ENCODE peak calls at places on chromosomes 7 and 10, in eight cellular contexts. M, V, L, P, T, D, A and G are unnamed samples. For H3K4me1, the result is how much of the 10 kb centered on the place peaks cover.

GRCh38 chr7:37738338-37738737 is 54.8 kb downstream of the GPR141 start:
- DNase-seq in M (no peak), V (no peak), L (no peak), P (no peak), T (no peak), D (no peak), A (no peak), G (no peak)

GRCh38 chr7:20021834-20022233 is 195.3 kb downstream of the MACC1 start:
- DNase-seq in M (no peak), V (no peak), L (no peak), P (no peak), T (no peak), D (no peak), A (no peak), G (no peak)

GRCh38 chr10:20817646-20818045 is 79.5 kb downstream of the NEBL start:
- DNase-seq in M (no peak), V (no peak), L (no peak), P (no peak), T (no peak), D (no peak), A (no peak), G (no peak)

GRCh38 chr10:36670616-36671402 is 454.6 kb upstream of the ANKRD30A start:
- DNase-seq in M (no peak), V (no peak), L (no peak), P (no peak), T (peak), D (no peak), A (no peak), G (no peak)

GRCh38 chr10:43060291-43060690 is 16.6 kb upstream of the RET start:
- DNase-seq in M (no peak), V (no peak), L (no peak), P (no peak), T (no peak), D (peak), A (no peak), G (no peak)

GRCh38 chr10:61612451-61612850 is 50.3 kb upstream of the CABCOCO1 start:
- DNase-seq in M (no peak), V (no peak), L (no peak), P (no peak), T (peak), D (no peak), A (no peak), G (no peak)

GRCh38 chr7:31508823-31509222 is 5.1 kb upstream of the ITPRID1 start:
- DNase-seq in M (no peak), V (no peak), L (no peak), P (no peak), T (no peak), D (no peak), A (no peak), G (no peak)

GRCh38 chr7:1040790-1041189 is 3.6 kb upstream of the GPR146 start:
- DNase-seq in M (no peak), V (peak), L (no peak), P (no peak), T (no peak), D (no peak), A (no peak), G (no peak)

GRCh38 chr10:31101123-31101522 is 69.5 kb upstream of the ZNF438 start:
- DNase-seq in M (peak), V (no peak), L (no peak), P (peak), T (peak), D (no peak), A (no peak), G (peak)

GRCh38 chr7:125934965-125935364 is 1005.3 kb upstream of the POT1 start:
- DNase-seq in M (no peak), V (no peak), L (no peak), P (no peak), T (no peak), D (no peak), A (no peak), G (no peak)

GRCh38 chr10:111018021-111018420 is 58.8 kb upstream of the ADRA2A start:
- DNase-seq in M (no peak), V (no peak), L (no peak), P (no peak), T (no peak), D (no peak), A (no peak), G (no peak)

GRCh38 chr10:81179805-81180452 is 642.2 kb downstream of the SH2D4B start:
- DNase-seq in M (no peak), V (no peak), L (no peak), P (no peak), T (peak), D (no peak), A (no peak), G (no peak)

GRCh38 chr7:115260381-115260780 is 338.5 kb downstream of the MDFIC start:
- DNase-seq in M (no peak), V (no peak), L (no peak), P (no peak), T (no peak), D (no peak), A (no peak), G (no peak)

GRCh38 chr7:129024125-129024524 is 30.8 kb downstream of the TNPO3 start:
- DNase-seq in M (no peak), V (no peak), L (no peak), P (no peak), T (no peak), D (no peak), A (no peak), G (no peak)

GRCh38 chr10:132447446-132448247 is 50.6 kb downstream of the PWWP2B start:
- DNase-seq in M (peak), V (no peak), L (peak), P (no peak), T (no peak), D (no peak), A (peak), G (no peak)

GRCh38 chr7:140397784-140398750 is at the start of gene SLC37A3:
- DNase-seq in M (peak), V (peak), L (peak), P (no peak), T (peak), D (peak), A (peak), G (peak)

GRCh38 chr7:114708646-114709045 is 213.2 kb upstream of the MDFIC start:
- DNase-seq in M (no peak), V (no peak), L (no peak), P (no peak), T (no peak), D (no peak), A (no peak), G (no peak)

GRCh38 chr10:114642729-114643128 is 15.3 kb downstream of the ABLIM1 start:
- DNase-seq in M (no peak), V (no peak), L (no peak), P (no peak), T (no peak), D (no peak), A (no peak), G (no peak)

GRCh38 chr7:35254496-35255416 is 856 bp upstream of the TBX20 start:
- DNase-seq in M (no peak), V (no peak), L (no peak), P (no peak), T (no peak), D (peak), A (no peak), G (no peak)

GRCh38 chr7:156474241-156474743 is 166.3 kb upstream of the RNF32 start:
- DNase-seq in M (no peak), V (no peak), L (no peak), P (peak), T (peak), D (no peak), A (no peak), G (no peak)

GRCh38 chr7:130409067-130409721 is 28.9 kb downstream of the CPA1 start:
- DNase-seq in M (no peak), V (no peak), L (no peak), P (no peak), T (peak), D (no peak), A (no peak), G (no peak)

GRCh38 chr7:29370531-29371314 is 176.1 kb downstream of the CHN2 start:
- DNase-seq in M (no peak), V (no peak), L (no peak), P (no peak), T (no peak), D (no peak), A (no peak), G (no peak)

GRCh38 chr10:79098596-79099015 is 29.8 kb downstream of the ZMIZ1 start:
- DNase-seq in M (no peak), V (no peak), L (no peak), P (no peak), T (no peak), D (no peak), A (no peak), G (no peak)

GRCh38 chr7:73341877-73342276 is 13.9 kb downstream of the FKBP6 start:
- DNase-seq in M (no peak), V (no peak), L (no peak), P (no peak), T (peak), D (no peak), A (no peak), G (no peak)

GRCh38 chr10:17841055-17841454 is 31.9 kb downstream of the MRC1 start:
- DNase-seq in M (no peak), V (no peak), L (no peak), P (no peak), T (no peak), D (no peak), A (no peak), G (no peak)

GRCh38 chr10:110273474-110273873 is 31.2 kb downstream of the SMNDC1 start:
- DNase-seq in M (peak), V (peak), L (no peak), P (no peak), T (no peak), D (peak), A (peak), G (peak)

GRCh38 chr10:88092975-88093374 is 229.6 kb downstream of the PTEN start:
- DNase-seq in M (no peak), V (no peak), L (no peak), P (no peak), T (no peak), D (peak), A (peak), G (no peak)

GRCh38 chr7:156816943-156817572 is 75.9 kb downstream of the LMBR1 start:
- DNase-seq in M (no peak), V (no peak), L (no peak), P (no peak), T (peak), D (no peak), A (no peak), G (no peak)

GRCh38 chr7:460374-461117 is 59.1 kb downstream of the PDGFA start:
- DNase-seq in M (no peak), V (no peak), L (no peak), P (no peak), T (peak), D (no peak), A (no peak), G (peak)

GRCh38 chr10:78025685-78026364 is 3.5 kb downstream of the POLR3A start:
- DNase-seq in M (no peak), V (no peak), L (no peak), P (peak), T (peak), D (no peak), A (no peak), G (no peak)

GRCh38 chr10:22042557-22043326 is 39.2 kb upstream of the DNAJC1 start:
- DNase-seq in M (no peak), V (no peak), L (no peak), P (no peak), T (no peak), D (no peak), A (no peak), G (no peak)

GRCh38 chr7:34596887-34597286 is 61.1 kb upstream of the NPSR1 start:
- DNase-seq in M (no peak), V (no peak), L (no peak), P (no peak), T (peak), D (no peak), A (no peak), G (no peak)

GRCh38 chr10:110003524-110003885 is 4.3 kb upstream of the ADD3 start:
- DNase-seq in M (no peak), V (no peak), L (no peak), P (no peak), T (no peak), D (no peak), A (peak), G (no peak)

GRCh38 chr7:30322656-30323355 is 38.4 kb downstream of the ZNRF2 start:
- DNase-seq in M (no peak), V (no peak), L (no peak), P (no peak), T (no peak), D (no peak), A (peak), G (no peak)

GRCh38 chr10:44993226-44993921 is 7.3 kb upstream of the ZNF22 start:
- DNase-seq in M (no peak), V (no peak), L (no peak), P (no peak), T (no peak), D (no peak), A (no peak), G (no peak)

GRCh38 chr7:44667190-44667589 is 60.8 kb downstream of the OGDH start:
- DNase-seq in M (no peak), V (no peak), L (no peak), P (no peak), T (no peak), D (no peak), A (no peak), G (no peak)

GRCh38 chr10:73910401-73910763 is 550 bp upstream of the PLAU start:
- DNase-seq in M (no peak), V (no peak), L (no peak), P (no peak), T (no peak), D (no peak), A (no peak), G (no peak)

DNA sequence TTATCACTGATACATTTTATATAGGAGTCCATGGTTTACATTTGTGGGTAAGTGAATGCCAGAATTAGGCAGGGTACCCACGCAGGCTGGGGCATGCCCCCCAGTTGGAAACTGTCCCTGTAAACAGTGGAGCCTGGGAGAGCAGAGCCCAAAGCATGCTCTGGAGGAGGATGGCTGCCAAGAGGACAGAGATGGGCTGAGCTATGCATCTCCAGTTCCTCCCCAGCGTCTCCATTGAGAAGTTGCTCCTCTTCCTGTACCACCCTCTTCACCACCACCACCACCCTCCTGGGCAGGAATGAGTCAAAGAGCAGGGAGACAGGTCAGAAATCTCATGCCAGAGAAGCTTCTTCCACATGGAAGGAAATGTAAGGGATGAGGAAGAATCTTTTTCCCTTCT is 67.7 kb upstream of the KMT2E start:
- DNase-seq in M (no peak), V (no peak), L (no peak), P (no peak), T (no peak), D (no peak), A (no peak), G (no peak)
- H3K4me1 ChIP-seq in M (under half), V (under half), L (under half), P (under half), T (under half), D (under half), A (under half), G (under half)

DNA sequence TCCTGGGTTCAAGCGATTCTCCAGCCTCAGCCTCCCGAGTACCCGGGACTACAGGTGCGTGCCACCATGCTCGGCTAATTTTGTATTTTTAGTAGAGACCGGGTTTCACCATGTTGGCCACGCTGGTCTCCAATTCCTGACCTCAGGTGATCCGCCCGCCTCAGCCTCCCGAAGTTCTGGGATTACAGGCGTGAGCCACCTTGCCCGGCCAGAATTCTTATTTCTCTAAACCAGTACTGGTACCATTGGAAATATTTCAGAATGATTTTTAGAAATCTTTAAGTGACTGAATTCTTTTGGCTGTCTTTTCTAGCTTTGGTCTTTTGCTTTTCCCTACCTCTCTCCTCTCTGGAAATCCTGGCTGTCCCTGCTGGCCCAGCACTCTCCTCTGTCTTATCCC is 2.8 kb downstream of the GNAI1 start:
- DNase-seq in M (no peak), V (no peak), L (no peak), P (no peak), T (no peak), D (no peak), A (no peak), G (no peak)
- H3K4me3 ChIP-seq in M (no peak), V (no peak), L (no peak), P (no peak), T (no peak), D (peak), A (no peak), G (no peak)

GRCh38 chr7:2502647-2502966 is 17.0 kb upstream of the LFNG start:
- DNase-seq in M (no peak), V (no peak), L (no peak), P (no peak), T (no peak), D (no peak), A (no peak), G (no peak)

GRCh38 chr7:2503056-2503941 is 16.3 kb upstream of the LFNG start:
- DNase-seq in M (no peak), V (no peak), L (no peak), P (no peak), T (no peak), D (no peak), A (no peak), G (no peak)

GRCh38 chr7:2505401-2505800 is 14.2 kb upstream of the LFNG start:
- DNase-seq in M (no peak), V (no peak), L (no peak), P (no peak), T (no peak), D (no peak), A (no peak), G (no peak)

GRCh38 chr7:2504128-2504817 is 15.3 kb upstream of the LFNG start:
- DNase-seq in M (no peak), V (no peak), L (no peak), P (no peak), T (no peak), D (no peak), A (no peak), G (no peak)

DNA sequence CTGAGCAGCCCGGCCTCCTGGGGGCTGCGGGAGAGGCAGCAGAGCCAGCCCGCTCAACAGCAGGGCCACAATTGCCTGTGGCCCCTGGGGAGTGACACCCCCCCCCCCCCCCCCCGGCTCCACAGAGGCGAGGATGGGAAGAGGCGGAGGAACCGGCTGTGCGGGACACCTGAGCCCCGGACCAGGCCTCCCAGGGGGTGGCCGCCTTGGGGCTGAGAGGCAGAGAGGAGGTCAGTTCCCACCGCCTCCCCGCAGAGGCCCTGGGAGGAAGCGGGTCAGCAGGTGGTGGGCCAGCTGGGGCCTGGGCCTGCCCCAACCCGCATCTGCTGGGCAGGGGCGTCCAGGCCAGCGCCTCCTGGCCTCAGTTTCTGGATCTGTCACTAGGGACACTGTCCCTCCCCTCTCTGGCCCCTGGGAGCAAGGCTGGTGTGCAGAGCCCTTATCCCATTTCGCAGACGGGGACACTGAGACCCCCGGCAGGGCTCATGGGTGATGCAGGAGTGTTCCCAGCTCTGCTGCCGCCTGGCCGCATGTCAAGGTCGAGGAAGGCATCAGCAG is 14.7 kb upstream of the LFNG start:
- DNase-seq in M (no peak), V (no peak), L (no peak), P (no peak), T (no peak), D (no peak), A (no peak), G (no peak)
- H3K4me1 ChIP-seq in M (under half), V (under half), L (under half), P (under half), T (under half), D (under half), A (under half), G (under half)

GRCh38 chr10:130985158-130985753 is 326.3 kb downstream of the TCERG1L start:
- DNase-seq in M (no peak), V (no peak), L (no peak), P (no peak), T (no peak), D (no peak), A (no peak), G (no peak)
- H3K4me3 ChIP-seq in M (no peak), V (no peak), L (no peak), P (no peak), T (no peak), D (no peak), A (no peak), G (no peak)

DNA sequence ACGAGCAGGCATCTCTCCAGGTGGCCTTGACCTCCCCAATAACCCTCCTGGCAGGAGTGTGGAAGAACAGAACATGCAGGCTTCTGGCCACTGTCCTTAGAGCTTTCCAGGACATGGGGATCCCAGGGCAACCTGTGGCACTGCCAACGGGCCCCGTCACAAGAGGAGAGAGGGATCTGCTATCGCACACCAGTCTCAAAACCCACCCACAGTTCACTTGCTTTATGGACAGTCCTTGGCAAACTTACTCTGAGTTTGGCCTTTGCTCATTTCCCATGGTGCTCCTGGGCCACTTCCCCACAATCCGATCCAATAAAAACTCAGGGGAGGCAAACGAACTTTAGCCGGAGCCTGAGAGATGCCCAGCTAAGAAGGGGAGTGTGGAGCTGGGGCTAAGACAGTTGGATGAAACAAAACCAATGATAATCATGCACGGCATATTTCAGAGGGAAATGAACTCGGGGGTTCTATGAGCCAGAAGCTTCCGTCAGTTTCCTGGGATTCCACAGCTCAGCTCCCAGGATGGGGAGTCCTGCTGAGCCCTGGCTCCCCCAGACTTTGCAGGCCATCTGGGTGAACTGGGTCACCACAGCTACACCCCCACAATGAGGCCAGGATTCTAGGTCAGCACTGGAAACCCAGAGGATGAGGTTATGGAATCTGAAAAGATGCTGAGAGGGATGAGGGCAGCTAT is 158.4 kb downstream of the NEURL1 start:
- DNase-seq in M (no peak), V (no peak), L (no peak), P (no peak), T (no peak), D (peak), A (no peak), G (no peak)
- H3K4me1 ChIP-seq in M (under half), V (half or more), L (under half), P (under half), T (under half), D (half or more), A (under half), G (under half)